ENCODE peak calls at places on chromosomes 3 and 15, in six cellular contexts. V is tibial artery, F is WERI-Rb-1, B is AG09309, T is GM20000, C is lower leg skin. W is an unnamed sample.

GRCh38 chr3:72355168-72355567 is 493.1 kb downstream of the SHQ1 start:
- DNase-seq in V (no peak), B (no peak), F (no peak), C (no peak), T (no peak), W (no peak)

GRCh38 chr3:24020036-24020691 is 75.1 kb downstream of the NR1D2 start:
- DNase-seq in V (no peak), B (no peak), T (no peak), F (no peak), C (no peak), W (no peak)

GRCh38 chr3:123636431-123636841 is 51.6 kb upstream of the HACD2 start:
- DNase-seq in B (no peak), T (no peak), F (peak; percentile 97), C (no peak), V (peak; percentile 65), W (no peak)

GRCh38 chr3:4504340-4505261 is 11.5 kb downstream of the ITPR1 start:
- DNase-seq in T (no peak), V (no peak), B (no peak), C (no peak), F (no peak), W (no peak)

GRCh38 chr3:10334461-10334860 is 13.5 kb upstream of the SEC13 start:
- DNase-seq in B (peak; percentile 41), T (no peak), F (no peak), C (no peak), V (no peak), W (no peak)

GRCh38 chr3:18134386-18135082 is 290.6 kb downstream of the SATB1 start:
- DNase-seq in F (no peak), T (no peak), C (no peak), V (no peak), B (peak; percentile 39), W (peak; percentile 34)

GRCh38 chr3:73490453-73491311 is 134.1 kb downstream of the PDZRN3 start:
- DNase-seq in F (peak; percentile 31), B (no peak), T (no peak), V (no peak), C (no peak), W (no peak)

GRCh38 chr15:85125056-85125661 is 143.5 kb downstream of the PDE8A start:
- DNase-seq in F (no peak), C (no peak), T (no peak), V (no peak), B (no peak), W (no peak)

GRCh38 chr3:170076715-170077238 is 39.0 kb downstream of the GPR160 start:
- DNase-seq in F (no peak), V (no peak), C (no peak), T (no peak), B (peak; percentile 2), W (no peak)

DNA sequence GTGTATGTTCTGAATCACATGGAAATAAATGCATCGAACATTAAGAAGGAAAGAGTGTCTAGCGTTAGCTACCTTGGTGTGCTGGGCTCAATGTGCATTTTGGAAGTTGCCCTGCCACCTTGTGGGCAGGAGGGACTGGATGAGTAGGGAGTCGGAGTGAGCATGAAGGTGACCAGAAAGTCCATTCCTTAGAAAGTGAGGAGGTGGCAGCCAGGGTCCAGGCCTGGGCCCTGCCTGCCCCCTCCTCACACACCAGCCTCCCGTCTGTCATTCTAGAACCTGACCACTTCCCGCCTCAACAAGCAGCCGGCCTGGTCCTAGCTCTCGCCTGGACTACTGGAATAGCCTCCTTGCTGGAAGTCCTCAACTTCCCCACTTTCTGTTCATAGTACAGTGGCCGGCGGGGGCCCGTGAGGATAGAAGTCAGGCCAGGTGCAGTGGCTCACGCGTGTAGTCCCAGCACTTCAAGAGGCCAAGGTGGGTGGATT is 10.2 kb upstream of the GATA2 start:
- DNase-seq in C (peak; percentile 79), F (peak; percentile 48), V (no peak), B (no peak), T (no peak), W (no peak)
- TF ChIP-seq CTCF in C (no peak), F (peak; percentile 59), V (no peak), B (peak; percentile 33), T (no peak), W (peak; percentile 12)

GRCh38 chr15:76642671-76643070 is 262.5 kb downstream of the SCAPER start:
- DNase-seq in C (no peak), B (no peak), V (no peak), T (peak; percentile 6), F (no peak), W (no peak)
- TF ChIP-seq CTCF in C (no peak), B (peak; percentile 28), V (no peak), T (no peak), F (peak; percentile 9), W (peak; percentile 34)

DNA sequence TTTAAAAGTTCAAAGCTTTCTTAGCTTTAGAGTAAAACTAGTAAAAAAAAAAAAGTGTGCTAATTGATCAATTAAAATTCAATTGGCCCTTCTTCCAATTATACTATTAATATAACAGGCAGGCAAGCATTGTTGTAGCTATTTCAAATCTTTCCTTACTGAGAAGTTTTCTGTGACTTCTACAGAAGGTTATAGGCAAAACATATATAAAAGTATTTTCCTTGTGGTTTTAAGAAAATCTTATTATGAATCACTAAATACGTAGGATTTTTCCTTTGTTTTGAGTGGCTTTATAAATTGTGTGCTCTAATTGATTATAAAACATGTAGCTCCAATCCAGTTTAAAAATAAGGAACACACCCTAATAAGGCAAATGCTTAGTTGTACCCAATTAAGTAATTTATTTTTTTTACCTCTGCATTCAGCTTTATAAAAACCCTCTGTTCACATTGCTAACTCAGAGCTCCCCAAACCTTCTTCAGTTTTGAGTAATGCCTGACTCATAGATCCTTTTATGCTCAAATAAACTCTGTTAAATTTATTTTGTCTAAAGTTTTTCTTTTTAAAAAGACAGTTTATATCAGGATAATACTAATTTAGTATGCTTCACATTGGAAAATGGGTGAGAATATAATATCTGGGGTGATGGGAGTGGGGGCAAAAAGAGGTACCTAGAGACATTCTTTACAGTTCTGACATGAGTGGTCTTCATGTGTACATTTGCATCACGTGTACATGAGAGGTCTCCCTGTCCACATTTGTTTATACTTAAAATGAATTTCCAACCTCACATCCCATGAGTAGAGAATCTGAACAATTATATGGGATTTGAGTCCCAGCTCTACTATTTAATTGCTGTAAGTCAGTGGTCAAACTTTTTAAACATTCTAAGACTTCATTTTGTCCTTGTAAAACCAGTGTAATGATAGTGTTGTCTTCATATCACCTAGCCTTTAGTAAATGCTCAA is 408.1 kb downstream of the NAALADL2 start:
- DNase-seq in V (no peak), F (no peak), T (no peak), B (peak; percentile 55), C (no peak), W (peak; percentile 45)
- TF ChIP-seq CTCF in V (no peak), F (no peak), T (no peak), B (no peak), C (no peak), W (no peak)

GRCh38 chr3:173743512-173743911 is 346.0 kb downstream of the NLGN1 start:
- DNase-seq in F (no peak), T (no peak), C (no peak), V (no peak), B (no peak), W (no peak)
- TF ChIP-seq CTCF in F (no peak), T (no peak), C (no peak), V (no peak), B (no peak), W (no peak)